ENCODE peak calls at places on chromosomes 1 and 21, in six cellular contexts. One of them, this sample, is unnamed.

GRCh38 chr1:175863291-175864050 is 120.1 kb upstream of the TNR start:
- DNase-seq in GM23248: no peak
- DNase-seq in C1 segment of cervical spinal cord: peak; percentile 24
- DNase-seq in GM20000: no peak
- DNase-seq in stimulated activated CD8-positive, alpha-beta memory T cell treated with anti-CD3 and anti-CD28 coated beads, Interleukin-2, amount 100 ng/mL, for 1 hour: no peak
- DNase-seq in kidney tubule cell: no peak
- DNase-seq in this sample: no peak

GRCh38 chr1:164092603-164093353 is 466.2 kb upstream of the PBX1 start:
- DNase-seq in GM20000: no peak
- DNase-seq in stimulated activated CD8-positive, alpha-beta memory T cell treated with anti-CD3 and anti-CD28 coated beads, Interleukin-2, amount 100 ng/mL, for 1 hour: no peak
- DNase-seq in GM23248: peak; percentile 25
- DNase-seq in kidney tubule cell: no peak
- DNase-seq in C1 segment of cervical spinal cord: no peak
- DNase-seq in this sample: no peak

GRCh38 chr1:184945034-184945433 is 29.3 kb downstream of the NIBAN1 start:
- DNase-seq in C1 segment of cervical spinal cord: no peak
- DNase-seq in GM23248: no peak
- DNase-seq in kidney tubule cell: no peak
- DNase-seq in GM20000: peak; percentile 27
- DNase-seq in stimulated activated CD8-positive, alpha-beta memory T cell treated with anti-CD3 and anti-CD28 coated beads, Interleukin-2, amount 100 ng/mL, for 1 hour: no peak
- DNase-seq in this sample: peak; percentile 61

GRCh38 chr1:59703226-59703917 is 111.4 kb upstream of the HOOK1 start:
- DNase-seq in kidney tubule cell: peak; percentile 6
- DNase-seq in GM23248: peak; percentile 75
- DNase-seq in C1 segment of cervical spinal cord: no peak
- DNase-seq in GM20000: no peak
- DNase-seq in stimulated activated CD8-positive, alpha-beta memory T cell treated with anti-CD3 and anti-CD28 coated beads, Interleukin-2, amount 100 ng/mL, for 1 hour: no peak
- DNase-seq in this sample: no peak

GRCh38 chr1:20166047-20166446 is 19.8 kb upstream of the UBXN10 start:
- DNase-seq in GM20000: no peak
- DNase-seq in GM23248: peak; percentile 56
- DNase-seq in C1 segment of cervical spinal cord: no peak
- DNase-seq in stimulated activated CD8-positive, alpha-beta memory T cell treated with anti-CD3 and anti-CD28 coated beads, Interleukin-2, amount 100 ng/mL, for 1 hour: no peak
- DNase-seq in kidney tubule cell: no peak
- DNase-seq in this sample: no peak

GRCh38 chr1:17861685-17862084 is 106.6 kb downstream of the ACTL8 start:
- DNase-seq in C1 segment of cervical spinal cord: no peak
- DNase-seq in GM23248: no peak
- DNase-seq in stimulated activated CD8-positive, alpha-beta memory T cell treated with anti-CD3 and anti-CD28 coated beads, Interleukin-2, amount 100 ng/mL, for 1 hour: no peak
- DNase-seq in GM20000: no peak
- DNase-seq in kidney tubule cell: peak; percentile 96
- DNase-seq in this sample: no peak

GRCh38 chr1:20405893-20406604 is 80.0 kb downstream of the CAMK2N1 start:
- DNase-seq in C1 segment of cervical spinal cord: no peak
- DNase-seq in GM20000: no peak
- DNase-seq in stimulated activated CD8-positive, alpha-beta memory T cell treated with anti-CD3 and anti-CD28 coated beads, Interleukin-2, amount 100 ng/mL, for 1 hour: no peak
- DNase-seq in GM23248: peak; percentile 78
- DNase-seq in kidney tubule cell: no peak
- DNase-seq in this sample: no peak

GRCh38 chr1:178867670-178868069 is 3.2 kb downstream of the ANGPTL1 start:
- DNase-seq in stimulated activated CD8-positive, alpha-beta memory T cell treated with anti-CD3 and anti-CD28 coated beads, Interleukin-2, amount 100 ng/mL, for 1 hour: no peak
- DNase-seq in GM20000: no peak
- DNase-seq in C1 segment of cervical spinal cord: no peak
- DNase-seq in GM23248: peak; percentile 52
- DNase-seq in kidney tubule cell: no peak
- DNase-seq in this sample: no peak

GRCh38 chr1:43975249-43975961 is 645 bp downstream of the ATP6V0B start:
- DNase-seq in stimulated activated CD8-positive, alpha-beta memory T cell treated with anti-CD3 and anti-CD28 coated beads, Interleukin-2, amount 100 ng/mL, for 1 hour: no peak
- DNase-seq in kidney tubule cell: no peak
- DNase-seq in GM20000: peak; percentile 56
- DNase-seq in C1 segment of cervical spinal cord: peak; percentile 64
- DNase-seq in GM23248: peak; percentile 67
- DNase-seq in this sample: peak; percentile 68

GRCh38 chr1:24385160-24385939 is 28.2 kb downstream of the STPG1 start:
- DNase-seq in GM20000: no peak
- DNase-seq in C1 segment of cervical spinal cord: no peak
- DNase-seq in GM23248: peak; percentile 81
- DNase-seq in kidney tubule cell: peak; percentile 49
- DNase-seq in stimulated activated CD8-positive, alpha-beta memory T cell treated with anti-CD3 and anti-CD28 coated beads, Interleukin-2, amount 100 ng/mL, for 1 hour: no peak
- DNase-seq in this sample: no peak

GRCh38 chr21:36661511-36662309 is 37.2 kb upstream of the SIM2 start:
- DNase-seq in kidney tubule cell: no peak
- DNase-seq in GM23248: peak; percentile 47
- DNase-seq in GM20000: no peak
- DNase-seq in stimulated activated CD8-positive, alpha-beta memory T cell treated with anti-CD3 and anti-CD28 coated beads, Interleukin-2, amount 100 ng/mL, for 1 hour: no peak
- DNase-seq in C1 segment of cervical spinal cord: peak; percentile 5
- DNase-seq in this sample: no peak

GRCh38 chr1:73910466-73910865 is 287.5 kb downstream of the LRRIQ3 start:
- DNase-seq in GM23248: no peak
- DNase-seq in C1 segment of cervical spinal cord: no peak
- DNase-seq in stimulated activated CD8-positive, alpha-beta memory T cell treated with anti-CD3 and anti-CD28 coated beads, Interleukin-2, amount 100 ng/mL, for 1 hour: no peak
- DNase-seq in kidney tubule cell: peak; percentile 94
- DNase-seq in GM20000: no peak
- DNase-seq in this sample: no peak

GRCh38 chr1:83999316-83999819 is 436 bp upstream of the TTLL7 start:
- DNase-seq in GM20000: peak; percentile 76
- DNase-seq in GM23248: peak; percentile 85
- DNase-seq in C1 segment of cervical spinal cord: no peak
- DNase-seq in kidney tubule cell: peak; percentile 83
- DNase-seq in stimulated activated CD8-positive, alpha-beta memory T cell treated with anti-CD3 and anti-CD28 coated beads, Interleukin-2, amount 100 ng/mL, for 1 hour: no peak
- DNase-seq in this sample: peak; percentile 75

GRCh38 chr1:22841754-22842370 is 130.8 kb downstream of the LACTBL1 start:
- DNase-seq in kidney tubule cell: no peak
- DNase-seq in C1 segment of cervical spinal cord: peak; percentile 48
- DNase-seq in GM20000: no peak
- DNase-seq in GM23248: peak; percentile 60
- DNase-seq in stimulated activated CD8-positive, alpha-beta memory T cell treated with anti-CD3 and anti-CD28 coated beads, Interleukin-2, amount 100 ng/mL, for 1 hour: no peak
- DNase-seq in this sample: no peak

GRCh38 chr1:87335175-87335992 is 6.7 kb downstream of the LMO4 start:
- DNase-seq in stimulated activated CD8-positive, alpha-beta memory T cell treated with anti-CD3 and anti-CD28 coated beads, Interleukin-2, amount 100 ng/mL, for 1 hour: peak; percentile 38
- DNase-seq in kidney tubule cell: peak; percentile 70
- DNase-seq in GM23248: peak; percentile 77
- DNase-seq in C1 segment of cervical spinal cord: peak; percentile 75
- DNase-seq in GM20000: peak; percentile 83
- DNase-seq in this sample: peak; percentile 81

This sample was measured in GM13977.